ENCODE peak calls at places on chromosomes 1 and 21, in nine cellular contexts. V is lower lobe of right lung, O is NB4, Q is right atrium auricular region, U is colonic mucosa, N is left ventricle myocardium inferior, D is body of pancreas, J is AG10803, B is aorta. Z is an unnamed sample.

GRCh38 chr1:156859523-156860112 is 701 bp upstream of the INSRR start:
- DNase-seq in D (peak), J (peak), V (no peak), O (no peak), Q (no peak), U (no peak), N (no peak), B (no peak), Z (no peak)

GRCh38 chr1:54658164-54658913 is 16.8 kb downstream of the MROH7 start:
- DNase-seq in D (no peak), V (no peak), N (no peak), B (no peak), O (no peak), U (no peak), Q (no peak), J (no peak), Z (no peak)

GRCh38 chr21:46080171-46081021 is 17.5 kb upstream of the COL6A2 start:
- DNase-seq in V (peak), D (peak), U (no peak), O (no peak), B (peak), Q (peak), J (peak), N (peak), Z (no peak)

GRCh38 chr1:228048659-228049333 is 33.7 kb upstream of the ARF1 start:
- DNase-seq in O (no peak), V (no peak), D (no peak), B (no peak), U (no peak), N (no peak), Q (no peak), J (no peak), Z (no peak)

GRCh38 chr1:230937370-230937769 is 41.3 kb downstream of the TTC13 start:
- DNase-seq in J (peak), D (no peak), N (no peak), Q (no peak), O (no peak), U (no peak), V (no peak), B (no peak), Z (no peak)

GRCh38 chr1:36366091-36366661 is 19.5 kb downstream of the STK40 start:
- DNase-seq in J (peak), D (no peak), V (peak), N (peak), U (no peak), B (no peak), Q (no peak), O (no peak), Z (no peak)

GRCh38 chr1:173195596-173196088 is 11.5 kb downstream of the TNFSF4 start:
- DNase-seq in U (no peak), D (no peak), B (no peak), J (no peak), O (no peak), Q (no peak), V (no peak), N (no peak), Z (no peak)

GRCh38 chr1:85448358-85448757 is 16.6 kb downstream of the DDAH1 start:
- DNase-seq in N (no peak), V (no peak), O (no peak), D (no peak), Q (no peak), J (peak), U (no peak), B (no peak), Z (no peak)

GRCh38 chr1:44254392-44254791 is 41.1 kb downstream of the DMAP1 start:
- DNase-seq in O (no peak), Q (no peak), N (no peak), V (no peak), D (no peak), U (no peak), J (no peak), B (no peak), Z (no peak)

GRCh38 chr21:25496825-25497482 is 110.3 kb downstream of the MRPL39 start:
- DNase-seq in Q (no peak), B (no peak), D (no peak), J (peak), N (no peak), O (no peak), U (no peak), V (no peak), Z (no peak)

GRCh38 chr1:7117265-7117598 is 332.0 kb downstream of the CAMTA1 start:
- DNase-seq in N (no peak), J (no peak), U (no peak), Q (no peak), D (no peak), V (no peak), O (no peak), B (no peak), Z (no peak)
- H3K4me3 ChIP-seq in N (no peak), J (peak), U (no peak), Q (no peak), D (no peak), V (no peak), O (no peak), B (no peak), Z (no peak)

GRCh38 chr1:42334240-42335049 is 590 bp downstream of the FOXJ3 start:
- DNase-seq in O (peak), J (peak), N (peak), B (no peak), D (peak), V (peak), U (peak), Q (peak), Z (no peak)

GRCh38 chr1:42333662-42334239 is 1.3 kb downstream of the FOXJ3 start:
- DNase-seq in J (peak), V (no peak), Q (no peak), O (peak), U (no peak), B (no peak), D (no peak), N (no peak), Z (no peak)

GRCh38 chr1:42330215-42330614 is 4.8 kb downstream of the FOXJ3 start:
- DNase-seq in V (no peak), Q (no peak), U (no peak), D (no peak), N (no peak), B (no peak), O (no peak), J (no peak), Z (no peak)

GRCh38 chr1:42335050-42335808 is at the start of gene FOXJ3:
- DNase-seq in J (peak), V (peak), U (peak), O (peak), Q (peak), B (peak), N (peak), D (peak), Z (peak)

DNA sequence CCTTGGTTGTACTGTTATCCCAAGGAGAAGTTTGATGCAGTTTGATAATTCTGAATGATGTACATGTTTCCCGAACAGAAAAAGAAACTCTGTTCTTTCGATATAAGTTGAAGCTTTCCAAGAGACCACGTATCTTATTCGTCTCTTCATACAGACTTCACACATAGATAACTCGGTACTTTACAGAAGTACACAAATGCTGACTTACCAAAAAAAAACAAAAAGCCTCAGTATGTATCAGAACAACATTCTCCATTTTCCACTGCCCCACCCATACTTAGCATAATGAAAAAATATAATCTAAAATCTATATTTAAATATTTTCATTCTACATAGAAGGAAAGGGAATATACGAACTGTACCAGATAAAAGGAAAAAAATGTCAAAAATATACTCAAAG is 2.2 kb downstream of the FOXJ3 start:
- DNase-seq in U (no peak), Q (no peak), D (no peak), J (no peak), N (no peak), V (no peak), B (no peak), O (no peak), Z (no peak)
- H3K4me3 ChIP-seq in U (no peak), Q (no peak), D (no peak), J (no peak), N (peak), V (peak), B (no peak), O (peak), Z (peak)

DNA sequence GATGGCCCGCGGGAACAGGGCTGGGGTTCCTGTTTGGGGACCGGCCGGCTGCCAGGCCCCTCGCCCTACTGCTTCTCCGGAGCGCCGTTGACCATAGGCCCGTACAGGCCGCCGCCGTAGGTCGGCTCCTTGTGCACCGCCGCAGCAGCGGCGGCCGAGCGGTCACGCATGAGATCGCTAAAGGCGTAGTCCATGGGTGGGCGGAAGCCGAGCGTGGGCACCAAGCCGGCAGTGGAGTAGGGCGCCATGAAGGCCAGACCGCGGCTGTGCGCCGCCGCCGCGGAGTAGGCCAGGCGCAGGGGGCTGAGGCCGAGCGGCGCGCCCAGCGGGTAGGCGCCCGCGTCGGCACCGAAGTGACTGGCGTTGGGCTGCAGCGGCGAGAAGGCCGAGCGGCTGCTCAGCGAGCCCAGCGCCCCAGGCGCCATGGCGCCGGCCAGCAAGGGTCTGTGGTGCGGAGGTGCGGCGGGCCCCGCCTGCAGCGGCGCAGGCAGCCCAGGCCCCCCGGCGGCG is 4.6 kb downstream of the DMRTA2 start:
- DNase-seq in D (no peak), J (no peak), B (peak), Q (no peak), V (no peak), N (no peak), O (no peak), U (no peak), Z (no peak)
- H3K4me3 ChIP-seq in D (no peak), J (no peak), B (peak), Q (peak), V (peak), N (peak), O (no peak), U (peak), Z (no peak)

DNA sequence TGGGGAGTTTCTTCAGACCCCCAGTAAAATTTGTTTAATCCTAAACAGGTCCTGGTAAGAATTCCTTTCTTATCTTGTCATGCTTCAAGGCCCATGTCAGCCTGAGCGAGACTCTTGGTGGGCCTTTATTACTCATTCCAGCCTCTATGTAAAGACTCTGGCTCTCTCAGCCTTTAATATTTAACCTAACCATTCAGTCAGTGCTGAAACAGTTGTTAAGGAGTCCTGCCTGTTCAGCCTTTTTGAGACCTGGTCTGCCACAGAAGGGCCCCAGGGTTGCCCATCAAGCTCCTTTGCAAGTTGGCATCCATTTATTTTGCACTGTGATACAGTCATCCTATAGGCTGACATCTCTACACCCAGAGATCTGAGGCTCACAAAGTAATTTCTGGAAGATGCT is 107.7 kb upstream of the VANGL1 start:
- DNase-seq in O (no peak), D (no peak), Q (no peak), J (no peak), V (no peak), N (no peak), B (no peak), U (no peak), Z (no peak)
- H3K4me3 ChIP-seq in O (no peak), D (no peak), Q (no peak), J (no peak), V (no peak), N (no peak), B (no peak), U (no peak), Z (no peak)

GRCh38 chr1:159012495-159012894 is 2.8 kb downstream of the IFI16 start:
- DNase-seq in V (no peak), O (peak), N (no peak), U (peak), J (peak), Q (no peak), B (no peak), D (no peak), Z (no peak)
- H3K4me3 ChIP-seq in V (peak), O (peak), N (peak), U (peak), J (peak), Q (peak), B (no peak), D (no peak), Z (no peak)